ENCODE peak calls at places on chromosomes 13 and 19, in eight cellular contexts. I, Z, T, H, R, J, S and N are unnamed samples.

GRCh38 chr13:46359731-46360130 is 27.3 kb downstream of the RUBCNL start:
- DNase-seq in I (no peak), Z (no peak), T (no peak), H (no peak), R (no peak), J (no peak), S (no peak), N (no peak)

GRCh38 chr13:51704399-51705306 is 99.3 kb downstream of the DHRS12 start:
- DNase-seq in I (no peak), Z (no peak), T (peak), H (no peak), R (no peak), J (no peak), S (no peak), N (no peak)

GRCh38 chr13:31242342-31242741 is 42.6 kb downstream of the B3GLCT start:
- DNase-seq in I (no peak), Z (no peak), T (no peak), H (no peak), R (no peak), J (no peak), S (no peak), N (no peak)

GRCh38 chr19:17441241-17442135 is 7.0 kb downstream of the TMEM221 start:
- DNase-seq in I (no peak), Z (no peak), T (no peak), H (no peak), R (no peak), J (no peak), S (no peak), N (no peak)

GRCh38 chr19:18590273-18591272 is 2.0 kb downstream of the REX1BD start:
- DNase-seq in I (peak), Z (peak), T (no peak), H (peak), R (peak), J (no peak), S (no peak), N (peak)

GRCh38 chr19:6956573-6956972 is 64.7 kb downstream of the MBD3L2B start:
- DNase-seq in I (no peak), Z (no peak), T (no peak), H (no peak), R (no peak), J (no peak), S (no peak), N (no peak)

GRCh38 chr19:15374105-15374651 is 5.4 kb downstream of the AKAP8 start:
- DNase-seq in I (peak), Z (no peak), T (no peak), H (no peak), R (no peak), J (no peak), S (no peak), N (no peak)

GRCh38 chr19:46856062-46857022 is 4.5 kb upstream of the ARHGAP35 start:
- DNase-seq in I (peak), Z (peak), T (peak), H (peak), R (peak), J (peak), S (peak), N (peak)

GRCh38 chr19:14517840-14518505 is at the start of gene DNAJB1:
- DNase-seq in I (peak), Z (peak), T (no peak), H (no peak), R (peak), J (peak), S (peak), N (peak)

GRCh38 chr19:10419646-10420443 is 493 bp upstream of the PDE4A start:
- DNase-seq in I (no peak), Z (no peak), T (no peak), H (peak), R (no peak), J (no peak), S (no peak), N (peak)
- TF ChIP-seq POLR2A in I (no peak), Z (no peak), T (peak), H (no peak), R (no peak), J (no peak), S (no peak), N (no peak)

DNA sequence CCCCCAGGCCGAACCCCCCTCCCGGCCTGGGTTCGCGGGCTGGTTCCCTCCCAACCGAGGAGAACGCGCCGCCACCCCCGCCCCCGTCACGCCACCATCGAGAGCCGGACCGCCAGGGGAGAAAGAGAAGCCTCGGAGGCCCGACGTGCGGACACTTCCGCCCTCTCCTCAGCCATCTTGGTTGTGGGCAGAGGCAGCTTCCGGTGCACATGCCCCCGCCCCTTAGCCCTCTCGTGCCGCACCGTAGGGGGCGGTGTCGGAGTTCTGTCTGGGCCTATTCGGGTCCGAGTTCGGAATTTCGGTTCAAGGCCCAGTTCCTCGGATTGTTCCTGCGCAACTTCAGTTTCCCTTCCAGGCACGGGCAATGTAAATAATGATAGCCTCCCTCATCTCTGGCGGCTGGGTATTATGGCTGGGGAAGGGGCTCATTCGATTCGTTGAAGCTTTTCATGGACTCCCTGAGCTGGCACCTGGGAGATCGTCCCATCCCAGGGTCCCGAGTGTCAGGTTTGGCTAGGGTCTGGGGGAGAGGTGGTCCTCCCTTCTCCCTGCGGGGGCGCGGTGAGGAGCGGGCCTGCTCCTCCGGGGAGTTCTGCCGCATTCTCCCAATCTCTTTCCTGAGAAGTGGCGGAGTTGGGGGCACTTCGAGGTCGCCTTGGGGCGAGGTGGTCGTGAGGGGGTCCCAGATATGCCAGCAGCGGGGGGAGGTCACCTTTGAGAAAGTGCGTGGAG is at the start of the genes IER2 and STX10:
- DNase-seq in I (peak), Z (peak), T (no peak), H (no peak), R (peak), J (peak), S (peak), N (no peak)
- TF ChIP-seq POLR2A in I (peak), Z (peak), T (peak), H (peak), R (peak), J (no peak), S (peak), N (no peak)

DNA sequence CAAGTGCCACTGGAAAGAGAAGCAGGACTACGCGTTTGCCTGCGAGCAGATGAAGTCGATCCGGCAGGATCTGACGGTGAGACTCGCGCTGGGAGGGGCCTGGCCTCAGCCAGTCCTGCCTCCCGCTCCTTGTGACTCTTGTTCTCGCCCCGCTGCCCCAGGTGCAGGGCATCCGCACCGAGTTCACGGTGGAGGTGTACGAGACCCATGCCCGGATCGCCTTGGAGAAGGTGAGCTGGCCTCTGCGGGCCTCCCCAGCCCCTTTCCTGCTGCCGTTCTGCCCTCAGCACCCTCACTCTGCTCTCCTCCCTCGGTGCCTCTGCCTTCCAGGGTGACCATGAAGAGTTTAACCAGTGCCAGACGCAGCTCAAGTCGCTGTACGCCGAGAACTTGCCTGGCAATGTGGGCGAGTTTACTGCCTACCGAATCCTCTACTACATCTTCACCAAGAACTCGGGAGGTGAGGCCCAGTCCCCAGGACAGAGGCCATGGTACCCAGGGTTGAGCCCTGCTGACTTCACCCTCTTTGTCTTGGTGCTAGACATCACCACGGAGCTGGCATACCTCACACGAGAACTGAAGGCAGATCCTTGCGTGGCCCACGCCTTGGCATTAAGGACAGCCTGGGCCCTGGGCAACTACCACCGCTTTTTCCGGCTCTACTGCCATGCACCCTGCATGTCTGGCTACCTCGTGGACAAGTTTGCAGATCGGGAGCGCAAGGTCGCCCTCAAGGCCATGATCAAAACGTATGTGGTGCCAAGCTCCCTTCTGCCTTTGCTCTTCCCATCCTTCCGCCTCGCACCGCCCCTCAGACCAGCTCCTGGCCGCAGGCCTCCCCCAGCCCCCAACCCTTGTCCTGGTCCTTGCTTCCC is 5.6 kb downstream of the LENG9 start:
- DNase-seq in I (no peak), Z (no peak), T (no peak), H (no peak), R (no peak), J (no peak), S (no peak), N (no peak)
- TF ChIP-seq POLR2A in I (no peak), Z (no peak), T (no peak), H (no peak), R (no peak), J (no peak), S (no peak), N (no peak)

DNA sequence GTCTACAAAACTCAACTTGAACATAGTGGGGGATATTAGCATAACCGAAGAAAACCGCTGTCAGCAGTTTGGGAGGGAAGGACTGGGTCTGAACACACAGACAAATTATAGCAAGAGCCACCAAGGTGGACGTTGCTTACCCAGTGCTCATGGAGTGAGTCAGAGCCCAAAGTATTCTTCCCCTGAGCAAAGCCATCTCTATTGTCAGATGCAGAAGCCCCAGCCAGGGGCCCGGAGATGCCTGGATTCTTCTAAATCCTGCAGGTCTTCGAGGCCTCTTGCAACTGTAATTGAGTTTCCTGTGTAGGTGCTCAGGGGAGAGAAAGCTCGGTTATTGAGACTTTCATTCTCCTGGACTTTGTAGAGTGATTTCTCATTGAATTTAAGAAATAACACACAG is 384.5 kb downstream of the IRS2 start:
- DNase-seq in I (no peak), Z (no peak), T (no peak), H (no peak), R (no peak), J (no peak), S (no peak), N (no peak)
- TF ChIP-seq POLR2A in I (no peak), Z (no peak), T (no peak), H (no peak), R (no peak), J (no peak), S (no peak), N (no peak)

DNA sequence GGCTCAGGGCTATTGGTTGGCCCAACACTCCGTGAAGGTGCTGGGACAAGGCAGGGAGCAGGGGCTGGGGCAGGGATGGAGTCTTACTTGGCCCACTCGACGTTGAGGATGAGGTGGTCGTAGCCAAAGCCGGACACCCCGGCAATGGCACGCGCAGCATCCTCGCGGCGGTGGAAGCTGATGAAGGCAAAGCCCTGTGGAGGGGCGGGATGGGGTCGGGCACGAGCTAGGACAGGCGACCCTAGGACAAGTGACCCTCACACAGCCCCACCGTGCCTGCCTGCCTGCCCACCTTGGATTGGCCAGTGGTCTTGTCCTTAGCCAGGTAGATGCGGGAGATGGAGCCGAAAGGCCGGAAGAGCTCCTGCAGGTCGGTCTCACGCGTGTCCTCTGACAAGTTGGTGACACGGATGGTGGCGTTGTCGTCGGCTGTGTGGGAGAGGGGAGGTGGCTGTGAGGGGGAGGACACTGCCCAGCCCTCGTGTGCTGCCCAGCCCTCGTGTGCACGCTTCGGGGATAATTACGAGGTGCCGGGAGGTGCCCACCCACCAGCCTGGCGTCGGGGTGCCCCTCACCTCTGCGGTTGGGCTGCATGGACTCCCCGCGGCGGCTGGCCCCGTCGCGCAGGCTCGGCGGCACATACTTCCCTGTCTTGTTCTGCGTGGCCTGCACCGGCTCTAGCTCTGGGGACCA is 4.0 kb downstream of the P2RY11 start:
- DNase-seq in I (no peak), Z (no peak), T (no peak), H (no peak), R (no peak), J (no peak), S (no peak), N (no peak)
- TF ChIP-seq POLR2A in I (no peak), Z (no peak), T (peak), H (no peak), R (no peak), J (peak), S (no peak), N (no peak)

GRCh38 chr19:40420451-40420765 is 5.4 kb downstream of the SERTAD1 start:
- DNase-seq in I (no peak), Z (no peak), T (no peak), H (no peak), R (no peak), J (no peak), S (no peak), N (no peak)

GRCh38 chr19:40419780-40420179 is 6.0 kb downstream of the SERTAD1 start:
- DNase-seq in I (no peak), Z (no peak), T (no peak), H (no peak), R (no peak), J (no peak), S (no peak), N (no peak)

GRCh38 chr19:40421468-40421778 is 4.4 kb downstream of the SERTAD1 start:
- DNase-seq in I (no peak), Z (no peak), T (no peak), H (no peak), R (no peak), J (no peak), S (no peak), N (no peak)

GRCh38 chr19:40422428-40423226 is 3.2 kb downstream of the SERTAD1 start:
- DNase-seq in I (peak), Z (no peak), T (no peak), H (no peak), R (no peak), J (no peak), S (no peak), N (no peak)

DNA sequence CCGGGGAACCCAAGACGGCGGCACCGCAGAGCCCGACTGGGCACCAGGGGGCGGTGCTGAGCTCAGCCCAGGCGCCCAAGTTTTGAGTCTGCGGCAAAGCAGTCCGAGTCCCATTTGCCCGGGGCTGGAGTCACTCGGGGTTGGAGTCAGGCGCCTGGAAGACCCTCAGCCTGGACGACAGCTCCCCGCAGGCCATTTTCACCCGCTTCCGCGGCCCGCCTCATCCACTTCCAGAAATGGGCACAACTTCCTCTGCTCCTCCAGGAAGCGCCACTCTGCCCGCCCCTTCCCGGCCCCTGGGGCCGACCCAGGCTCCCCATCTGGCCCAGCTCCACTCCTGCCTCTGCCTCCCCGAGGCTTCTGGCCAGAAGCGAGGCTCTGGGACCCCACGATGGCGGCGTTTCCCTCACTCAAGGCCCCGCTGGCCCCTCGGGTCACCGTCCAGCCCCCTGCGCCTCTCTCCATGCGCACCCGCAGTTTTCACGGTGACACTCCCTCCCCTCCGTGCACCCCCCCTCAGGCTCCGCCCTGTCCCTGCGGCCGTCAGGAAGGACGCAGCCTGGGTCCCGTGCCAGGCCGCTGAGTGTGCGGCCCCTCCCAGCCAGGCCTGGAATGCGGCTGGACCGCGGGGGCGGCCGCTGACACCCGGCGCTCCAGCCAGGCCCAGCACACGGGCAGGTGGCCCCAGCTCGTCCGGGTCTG is 4.9 kb downstream of the SERTAD1 start:
- DNase-seq in I (peak), Z (peak), T (no peak), H (peak), R (peak), J (peak), S (peak), N (peak)
- TF ChIP-seq POLR2A in I (peak), Z (peak), T (peak), H (peak), R (peak), J (peak), S (peak), N (no peak)

GRCh38 chr19:55600336-55601028 is 394 bp downstream of the ZNF524 start:
- DNase-seq in I (peak), Z (no peak), T (no peak), H (no peak), R (no peak), J (peak), S (no peak), N (peak)

GRCh38 chr19:55599468-55600335 is at the start of the genes FIZ1 and ZNF524:
- DNase-seq in I (peak), Z (peak), T (peak), H (peak), R (peak), J (peak), S (peak), N (peak)

GRCh38 chr19:55597493-55597892 is 1.8 kb downstream of the FIZ1 start:
- DNase-seq in I (no peak), Z (no peak), T (no peak), H (no peak), R (no peak), J (no peak), S (no peak), N (no peak)

GRCh38 chr19:55598034-55598433 is 1.3 kb downstream of the FIZ1 start:
- DNase-seq in I (no peak), Z (no peak), T (no peak), H (no peak), R (no peak), J (no peak), S (no peak), N (no peak)

GRCh38 chr19:55598719-55599467 is 424 bp downstream of the FIZ1 start:
- DNase-seq in I (peak), Z (peak), T (peak), H (peak), R (peak), J (peak), S (peak), N (peak)
- TF ChIP-seq POLR2A in I (peak), Z (no peak), T (peak), H (no peak), R (peak), J (no peak), S (peak), N (peak)

GRCh38 chr19:41222240-41222639 is 3.2 kb downstream of the AXL start:
- DNase-seq in I (no peak), Z (no peak), T (no peak), H (no peak), R (no peak), J (no peak), S (no peak), N (no peak)

GRCh38 chr19:41223431-41224234 is 4.6 kb downstream of the AXL start:
- DNase-seq in I (no peak), Z (no peak), T (no peak), H (peak), R (no peak), J (no peak), S (no peak), N (peak)

GRCh38 chr19:41219924-41220567 is 1.0 kb downstream of the AXL start:
- DNase-seq in I (peak), Z (no peak), T (no peak), H (no peak), R (peak), J (no peak), S (no peak), N (no peak)

GRCh38 chr19:41218615-41219507 is at the start of gene AXL:
- DNase-seq in I (peak), Z (peak), T (no peak), H (peak), R (peak), J (no peak), S (peak), N (peak)

DNA sequence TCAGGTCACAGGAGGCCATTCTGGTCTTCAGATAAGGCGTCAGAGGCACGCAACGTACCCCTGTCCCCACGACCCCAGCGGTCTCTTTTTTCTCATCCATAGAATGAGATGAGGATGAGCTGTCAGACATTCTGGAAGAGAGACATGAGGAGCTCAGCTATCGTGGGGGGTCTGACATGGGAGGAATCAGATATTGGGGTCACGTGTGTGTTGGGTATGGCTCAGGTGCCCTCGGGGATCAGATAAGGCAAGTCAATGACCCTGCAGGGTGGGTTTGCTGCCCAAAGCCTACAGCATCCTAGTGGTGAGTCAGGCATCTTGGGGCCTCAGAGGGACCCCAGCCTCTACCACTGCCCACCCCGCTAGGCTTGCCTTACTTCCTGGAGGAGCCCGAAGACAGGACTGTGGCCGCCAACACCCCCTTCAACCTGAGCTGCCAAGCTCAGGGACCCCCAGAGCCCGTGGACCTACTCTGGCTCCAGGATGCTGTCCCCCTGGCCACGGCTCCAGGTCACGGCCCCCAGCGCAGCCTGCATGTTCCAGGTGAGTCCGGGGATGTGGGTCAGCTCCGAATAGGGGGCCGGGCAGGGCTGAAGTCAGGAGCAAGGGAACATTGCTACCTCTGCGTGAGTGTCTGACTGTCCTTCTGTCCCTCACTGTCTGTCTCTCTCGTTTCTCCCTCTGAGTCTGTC is 2.6 kb downstream of the AXL start:
- DNase-seq in I (no peak), Z (no peak), T (no peak), H (no peak), R (no peak), J (no peak), S (no peak), N (no peak)
- TF ChIP-seq POLR2A in I (no peak), Z (no peak), T (no peak), H (no peak), R (no peak), J (no peak), S (no peak), N (no peak)